ENCODE peak calls at places on chromosomes 4 and X, in five cellular contexts. Q is effector CD4-positive, alpha-beta T cell; L is substantia nigra; W is LoVo; S is ureter. C is an unnamed sample.

GRCh38 chr4:81195475-81195874 is 19.5 kb downstream of the PRKG2 start:
- DNase-seq in Q (no peak), L (no peak), W (no peak), S (no peak), C (no peak)

GRCh38 chr4:78517050-78517652 is 34.4 kb upstream of the ANXA3 start:
- DNase-seq in Q (no peak), L (no peak), W (peak), S (no peak), C (no peak)

GRCh38 chr4:134691915-134692314 is 490.3 kb upstream of the PABPC4L start:
- DNase-seq in Q (no peak), L (no peak), W (no peak), S (no peak), C (no peak)

GRCh38 chrX:22559506-22559905 is 286.8 kb downstream of the CBLL2 start:
- DNase-seq in Q (no peak), L (no peak), W (no peak), S (no peak), C (no peak)

GRCh38 chr4:66923081-66923865 is 622.0 kb downstream of the CENPC start:
- DNase-seq in Q (no peak), L (no peak), W (no peak), S (no peak), C (no peak)

GRCh38 chr4:1793940-1794808 is 1.1 kb downstream of the FGFR3 start:
- DNase-seq in Q (no peak), L (no peak), W (no peak), S (no peak), C (no peak)

GRCh38 chrX:94058728-94059382 is 384.8 kb downstream of the FAM133A start:
- DNase-seq in Q (no peak), L (no peak), W (peak), S (no peak), C (no peak)

GRCh38 chr4:109410776-109411175 is 22.8 kb upstream of the SEC24B start:
- DNase-seq in Q (no peak), L (no peak), W (no peak), S (no peak), C (no peak)

GRCh38 chrX:75746891-75747639 is 38.0 kb downstream of the MAGEE2 start:
- DNase-seq in Q (no peak), L (no peak), W (peak), S (no peak), C (no peak)

GRCh38 chrX:16002185-16002584 is 121.2 kb upstream of the GRPR start:
- DNase-seq in Q (no peak), L (no peak), W (no peak), S (no peak), C (no peak)

GRCh38 chr4:122583906-122584305 is 37.0 kb downstream of the IL21 start:
- DNase-seq in Q (no peak), L (no peak), W (no peak), S (no peak), C (no peak)

GRCh38 chr4:183190900-183191527 is 92.0 kb downstream of the WWC2 start:
- DNase-seq in Q (no peak), L (no peak), W (no peak), S (no peak), C (no peak)

GRCh38 chr4:140018931-140019618 is 134.9 kb downstream of the MAML3 start:
- DNase-seq in Q (no peak), L (no peak), W (peak), S (no peak), C (peak)